ENCODE peak calls at places on chromosomes 6 and 20, in five cellular contexts. One of them, this sample, is unnamed. For H3K27me3, the result is how much of the 10 kb centered on the place peaks cover.

GRCh38 chr20:41078329-41078728 is 49.7 kb downstream of the TOP1 start:
- DNase-seq in lung: no peak
- DNase-seq in mesendoderm: peak
- DNase-seq in CD8-positive, alpha-beta T cell: no peak
- DNase-seq in tibial nerve: no peak
- DNase-seq in this sample: peak

GRCh38 chr6:70700922-70701876 is 33.5 kb downstream of the SMAP1 start:
- DNase-seq in tibial nerve: no peak
- DNase-seq in mesendoderm: no peak
- DNase-seq in CD8-positive, alpha-beta T cell: no peak
- DNase-seq in lung: no peak
- DNase-seq in this sample: no peak

GRCh38 chr6:12051861-12052368 is 39.8 kb downstream of the HIVEP1 start:
- DNase-seq in tibial nerve: no peak
- DNase-seq in mesendoderm: no peak
- DNase-seq in lung: no peak
- DNase-seq in CD8-positive, alpha-beta T cell: no peak
- DNase-seq in this sample: no peak

GRCh38 chr20:22578221-22579118 is 5.9 kb downstream of the FOXA2 start:
- DNase-seq in mesendoderm: peak
- DNase-seq in CD8-positive, alpha-beta T cell: no peak
- DNase-seq in tibial nerve: no peak
- DNase-seq in lung: peak
- DNase-seq in this sample: no peak

GRCh38 chr20:1392693-1393506 is at the start of gene FKBP1A:
- DNase-seq in mesendoderm: peak
- DNase-seq in lung: peak
- DNase-seq in CD8-positive, alpha-beta T cell: peak
- DNase-seq in tibial nerve: peak
- DNase-seq in this sample: peak

GRCh38 chr20:44649976-44650375 is 1.5 kb downstream of the ADA start:
- DNase-seq in lung: no peak
- DNase-seq in tibial nerve: no peak
- DNase-seq in mesendoderm: no peak
- DNase-seq in CD8-positive, alpha-beta T cell: no peak
- DNase-seq in this sample: no peak

GRCh38 chr6:154938245-154938583 is 56.9 kb upstream of the TIAM2 start:
- DNase-seq in mesendoderm: no peak
- DNase-seq in lung: peak
- DNase-seq in CD8-positive, alpha-beta T cell: no peak
- DNase-seq in tibial nerve: no peak
- DNase-seq in this sample: no peak

GRCh38 chr20:2088904-2089303 is 12.7 kb upstream of the STK35 start:
- DNase-seq in mesendoderm: no peak
- DNase-seq in lung: no peak
- DNase-seq in CD8-positive, alpha-beta T cell: no peak
- DNase-seq in tibial nerve: no peak
- DNase-seq in this sample: peak

GRCh38 chr6:56790424-56790823 is 147.7 kb upstream of the DST start:
- DNase-seq in lung: no peak
- DNase-seq in mesendoderm: no peak
- DNase-seq in CD8-positive, alpha-beta T cell: no peak
- DNase-seq in tibial nerve: no peak
- DNase-seq in this sample: no peak

GRCh38 chr6:26360451-26361416 is 4.3 kb upstream of the BTN3A2 start:
- DNase-seq in tibial nerve: no peak
- DNase-seq in CD8-positive, alpha-beta T cell: no peak
- DNase-seq in lung: no peak
- DNase-seq in mesendoderm: no peak
- DNase-seq in this sample: no peak

GRCh38 chr6:132598473-132598872 is 8.9 kb upstream of the TAAR5 start:
- DNase-seq in lung: no peak
- DNase-seq in tibial nerve: no peak
- DNase-seq in mesendoderm: peak
- DNase-seq in CD8-positive, alpha-beta T cell: no peak
- DNase-seq in this sample: peak

GRCh38 chr6:149153637-149154036 is 163.9 kb upstream of the TAB2 start:
- DNase-seq in mesendoderm: no peak
- DNase-seq in lung: no peak
- DNase-seq in tibial nerve: no peak
- DNase-seq in CD8-positive, alpha-beta T cell: no peak
- DNase-seq in this sample: no peak

GRCh38 chr6:124573953-124574352 is 388.3 kb upstream of the RNF217 start:
- DNase-seq in mesendoderm: no peak
- DNase-seq in lung: no peak
- DNase-seq in tibial nerve: no peak
- DNase-seq in CD8-positive, alpha-beta T cell: no peak
- DNase-seq in this sample: no peak

GRCh38 chr6:44086931-44087574 is 40.2 kb downstream of the MRPL14 start:
- DNase-seq in mesendoderm: no peak
- DNase-seq in CD8-positive, alpha-beta T cell: no peak
- DNase-seq in lung: peak
- DNase-seq in tibial nerve: no peak
- DNase-seq in this sample: no peak

GRCh38 chr6:148790817-148791216 is 44.0 kb downstream of the UST start:
- DNase-seq in CD8-positive, alpha-beta T cell: no peak
- DNase-seq in lung: no peak
- DNase-seq in tibial nerve: no peak
- DNase-seq in mesendoderm: no peak
- DNase-seq in this sample: no peak

GRCh38 chr6:37456126-37456525 is 23.1 kb downstream of the CMTR1 start:
- DNase-seq in tibial nerve: no peak
- DNase-seq in CD8-positive, alpha-beta T cell: no peak
- DNase-seq in lung: no peak
- DNase-seq in mesendoderm: no peak
- DNase-seq in this sample: no peak

GRCh38 chr6:3644613-3645012 is 106.9 kb downstream of the PXDC1 start:
- DNase-seq in tibial nerve: no peak
- DNase-seq in mesendoderm: peak
- DNase-seq in lung: no peak
- DNase-seq in CD8-positive, alpha-beta T cell: no peak
- DNase-seq in this sample: no peak

GRCh38 chr6:13989424-13990144 is 64.8 kb downstream of the RNF182 start:
- DNase-seq in lung: no peak
- DNase-seq in CD8-positive, alpha-beta T cell: no peak
- DNase-seq in mesendoderm: no peak
- DNase-seq in tibial nerve: no peak
- DNase-seq in this sample: peak

GRCh38 chr6:151389640-151390275 is 1.6 kb downstream of the ZBTB2 start:
- DNase-seq in CD8-positive, alpha-beta T cell: no peak
- DNase-seq in lung: peak
- DNase-seq in mesendoderm: peak
- DNase-seq in tibial nerve: peak
- DNase-seq in this sample: peak

GRCh38 chr6:42452171-42453026 is 673 bp upstream of the TRERF1 start:
- DNase-seq in tibial nerve: no peak
- DNase-seq in lung: peak
- DNase-seq in mesendoderm: peak
- DNase-seq in CD8-positive, alpha-beta T cell: peak
- DNase-seq in this sample: no peak

GRCh38 chr20:63191400-63191799 is 24.5 kb downstream of the YTHDF1 start:
- DNase-seq in tibial nerve: no peak
- DNase-seq in lung: no peak
- DNase-seq in mesendoderm: no peak
- DNase-seq in CD8-positive, alpha-beta T cell: no peak
- DNase-seq in this sample: no peak

GRCh38 chr6:161548713-161549112 is 274.9 kb upstream of the AGPAT4 start:
- DNase-seq in lung: no peak
- DNase-seq in tibial nerve: no peak
- DNase-seq in CD8-positive, alpha-beta T cell: no peak
- DNase-seq in mesendoderm: no peak
- DNase-seq in this sample: no peak

GRCh38 chr6:42088101-42088591 is 37.8 kb downstream of the TAF8 start:
- DNase-seq in mesendoderm: peak
- DNase-seq in lung: no peak
- DNase-seq in tibial nerve: no peak
- DNase-seq in CD8-positive, alpha-beta T cell: no peak
- DNase-seq in this sample: peak

GRCh38 chr6:88908598-88909548 is 54.5 kb downstream of the RNGTT start:
- DNase-seq in lung: no peak
- DNase-seq in mesendoderm: no peak
- DNase-seq in CD8-positive, alpha-beta T cell: no peak
- DNase-seq in tibial nerve: no peak
- DNase-seq in this sample: no peak

GRCh38 chr6:11772109-11772830 is 6.3 kb downstream of the ADTRP start:
- DNase-seq in tibial nerve: no peak
- DNase-seq in CD8-positive, alpha-beta T cell: no peak
- DNase-seq in lung: no peak
- DNase-seq in mesendoderm: peak
- DNase-seq in this sample: no peak

GRCh38 chr20:16158090-16158975 is 414.9 kb downstream of the KIF16B start:
- DNase-seq in mesendoderm: peak
- DNase-seq in CD8-positive, alpha-beta T cell: no peak
- DNase-seq in tibial nerve: no peak
- DNase-seq in lung: no peak
- DNase-seq in this sample: no peak

GRCh38 chr6:100946711-100947110 is 65.6 kb upstream of the ASCC3 start:
- DNase-seq in tibial nerve: no peak
- DNase-seq in lung: no peak
- DNase-seq in CD8-positive, alpha-beta T cell: no peak
- DNase-seq in mesendoderm: no peak
- DNase-seq in this sample: no peak

GRCh38 chr6:31581511-31582229 is 554 bp downstream of the LTB start:
- DNase-seq in lung: no peak
- DNase-seq in CD8-positive, alpha-beta T cell: no peak
- DNase-seq in mesendoderm: no peak
- DNase-seq in tibial nerve: no peak
- DNase-seq in this sample: peak

DNA sequence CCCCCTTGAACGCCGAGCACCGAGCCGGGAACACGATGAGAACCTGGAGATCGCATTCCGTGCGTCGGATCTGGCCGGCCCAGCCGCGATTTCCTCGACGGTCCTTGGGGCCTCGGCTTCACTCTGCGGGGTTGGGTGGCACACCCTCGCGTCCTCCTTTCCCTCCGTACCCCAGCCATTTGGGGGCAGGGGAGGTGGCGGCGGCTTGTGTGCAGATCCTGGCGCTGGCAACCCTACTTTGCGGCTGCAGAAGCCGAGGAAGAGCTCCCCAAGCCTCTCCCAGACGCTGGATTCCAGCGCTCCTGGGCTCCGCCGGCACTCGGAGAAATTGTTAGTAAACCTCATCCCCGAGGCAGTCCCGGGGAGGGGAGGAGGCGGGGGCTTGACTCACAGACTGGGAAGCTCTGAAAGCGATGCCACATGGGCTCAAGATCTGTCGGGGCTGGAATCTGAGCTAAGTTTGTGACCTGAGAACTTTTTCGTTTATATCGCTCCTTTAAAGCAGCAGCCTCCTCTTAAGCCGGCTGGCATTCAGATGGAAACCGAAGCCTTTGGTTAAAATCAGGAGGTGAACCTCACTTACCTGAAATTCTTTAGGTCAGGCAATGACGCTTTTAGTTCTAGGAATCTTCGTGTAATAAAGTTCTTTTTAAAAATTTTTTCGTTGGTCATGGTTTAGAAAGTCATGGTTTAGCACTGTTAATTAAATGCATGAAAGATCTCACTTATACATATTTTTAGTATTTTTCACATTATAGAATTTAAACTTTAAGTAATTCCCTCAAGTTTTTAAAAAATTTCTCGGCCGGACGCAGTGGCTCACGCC is 850 bp downstream of the DSE start:
- DNase-seq in tibial nerve: peak
- DNase-seq in mesendoderm: peak
- DNase-seq in lung: peak
- DNase-seq in CD8-positive, alpha-beta T cell: no peak
- DNase-seq in this sample: peak
- H3K4me3 ChIP-seq in tibial nerve: peak
- H3K4me3 ChIP-seq in mesendoderm: peak
- H3K4me3 ChIP-seq in lung: peak
- H3K4me3 ChIP-seq in CD8-positive, alpha-beta T cell: peak
- H3K4me3 ChIP-seq in this sample: peak

GRCh38 chr20:50980851-50981713 is 22.5 kb downstream of the MOCS3 start:
- DNase-seq in lung: peak
- DNase-seq in tibial nerve: no peak
- DNase-seq in mesendoderm: peak
- DNase-seq in CD8-positive, alpha-beta T cell: peak
- DNase-seq in this sample: peak
- H3K27me3 ChIP-seq in lung: under half
- H3K27me3 ChIP-seq in tibial nerve: under half
- H3K27me3 ChIP-seq in mesendoderm: under half
- H3K27me3 ChIP-seq in CD8-positive, alpha-beta T cell: under half
- H3K27me3 ChIP-seq in this sample: under half

DNA sequence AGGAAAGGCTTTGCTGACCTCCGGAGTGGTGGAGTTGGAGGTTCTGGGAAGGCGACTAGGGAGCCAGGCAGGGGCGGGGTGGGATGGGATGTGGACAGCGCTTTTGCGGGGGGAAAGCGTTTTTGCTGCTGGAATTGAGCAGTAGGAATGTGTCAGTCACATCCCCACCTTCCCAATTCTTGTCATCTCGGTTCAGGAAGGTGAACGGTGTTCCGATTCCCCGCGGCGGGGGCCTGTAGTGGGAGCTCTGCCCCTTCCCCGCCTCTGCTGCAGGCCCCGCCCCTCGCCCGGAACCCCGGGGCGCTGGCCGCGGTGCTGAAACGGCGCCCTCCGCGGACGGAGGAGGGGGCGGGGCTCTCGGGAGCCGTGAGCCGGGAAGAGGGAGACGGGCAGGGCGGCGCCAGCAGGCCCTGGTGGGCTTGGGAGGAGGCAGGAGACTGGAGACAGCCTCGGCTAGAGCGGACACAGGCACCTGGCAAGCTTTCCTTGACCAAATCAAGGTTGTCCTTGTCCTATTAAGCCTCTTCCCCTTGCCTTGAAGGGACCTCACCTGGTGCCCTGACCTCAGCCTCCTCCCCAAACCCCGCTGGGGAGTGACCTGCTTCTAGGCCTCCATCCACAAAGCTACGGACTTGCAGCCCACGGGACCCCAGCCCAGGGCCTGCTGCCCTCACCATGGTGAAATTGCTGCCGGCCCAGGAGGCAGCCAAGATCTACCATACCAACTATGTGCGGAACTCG is at the start of gene LHFPL5:
- DNase-seq in mesendoderm: peak
- DNase-seq in CD8-positive, alpha-beta T cell: peak
- DNase-seq in tibial nerve: no peak
- DNase-seq in lung: no peak
- DNase-seq in this sample: peak
- H3K4me3 ChIP-seq in mesendoderm: peak
- H3K4me3 ChIP-seq in CD8-positive, alpha-beta T cell: no peak
- H3K4me3 ChIP-seq in tibial nerve: no peak
- H3K4me3 ChIP-seq in lung: no peak
- H3K4me3 ChIP-seq in this sample: peak

DNA sequence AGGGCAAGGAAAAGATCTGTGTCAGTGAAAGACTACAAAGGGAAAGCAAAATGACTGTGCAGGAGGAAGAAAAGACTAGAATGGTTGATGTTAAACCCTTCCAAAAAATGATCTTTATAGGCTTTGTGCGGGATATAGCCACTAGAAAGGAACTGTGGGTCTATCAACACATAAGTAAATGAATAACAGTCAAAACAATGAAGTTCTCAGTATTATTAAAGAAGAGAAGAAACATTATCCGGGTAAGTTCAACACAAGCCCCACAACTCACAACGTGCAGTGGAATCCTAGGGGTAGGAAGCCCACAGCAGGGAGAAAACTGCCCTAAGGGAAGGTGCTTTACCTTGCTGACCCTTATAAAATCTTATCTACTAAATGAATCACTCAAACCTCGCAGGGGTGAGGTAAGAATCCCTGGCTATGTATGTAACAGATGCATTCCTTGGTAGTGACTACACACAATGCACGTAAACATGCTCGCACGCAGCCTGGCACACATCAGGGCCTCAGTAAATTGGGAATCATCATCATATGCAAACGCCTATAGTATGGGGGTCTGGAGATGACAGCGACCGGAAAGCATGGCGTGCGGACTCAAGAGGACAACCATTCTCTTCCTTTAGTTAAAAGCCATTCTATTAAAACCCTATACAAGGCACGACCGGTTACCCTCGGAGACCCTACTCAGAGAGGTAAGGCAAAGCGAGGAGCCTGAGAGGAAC is 11.3 kb downstream of the TFAP2A start:
- DNase-seq in CD8-positive, alpha-beta T cell: no peak
- DNase-seq in tibial nerve: no peak
- DNase-seq in lung: no peak
- DNase-seq in mesendoderm: peak
- DNase-seq in this sample: no peak
- H3K27me3 ChIP-seq in CD8-positive, alpha-beta T cell: under half
- H3K27me3 ChIP-seq in tibial nerve: under half
- H3K27me3 ChIP-seq in lung: under half
- H3K27me3 ChIP-seq in mesendoderm: under half
- H3K27me3 ChIP-seq in this sample: half or more

This sample was measured in GM23338.